ENCODE peak calls at places on chromosome 18, in eight cellular contexts. J, V, I, X, L, F, Z and Q are unnamed samples. For H3K9me2, the result is how much of the 10 kb centered on the place peaks cover.

GRCh38 chr18:48034651-48035555 is 104.4 kb upstream of the SMAD2 start:
- DNase-seq in V (no peak), L (no peak), Z (no peak), J (no peak), F (no peak), I (peak), X (no peak), Q (no peak)

GRCh38 chr18:41021089-41021488 is 933.9 kb upstream of the PIK3C3 start:
- DNase-seq in V (no peak), X (no peak), L (no peak), Z (no peak), J (no peak), I (no peak), F (no peak), Q (no peak)

GRCh38 chr18:67300498-67300897 is 216.0 kb downstream of the DSEL start:
- DNase-seq in F (no peak), X (no peak), L (peak), V (no peak), J (no peak), Z (no peak), I (no peak), Q (peak)

GRCh38 chr18:56246912-56247311 is 391.5 kb downstream of the TXNL1 start:
- DNase-seq in Z (no peak), I (no peak), L (no peak), F (no peak), J (no peak), X (no peak), V (no peak), Q (no peak)

GRCh38 chr18:74610216-74610615 is 12.5 kb downstream of the ZNF407 start:
- DNase-seq in X (no peak), I (no peak), J (no peak), F (no peak), V (no peak), L (no peak), Z (no peak), Q (no peak)

GRCh38 chr18:42131044-42131939 is 176.3 kb downstream of the PIK3C3 start:
- DNase-seq in F (no peak), J (no peak), L (no peak), Z (no peak), I (peak), X (no peak), V (no peak), Q (no peak)

GRCh38 chr18:58221060-58221725 is 177.2 kb downstream of the NEDD4L start:
- DNase-seq in I (no peak), V (peak), L (peak), X (peak), F (no peak), J (peak), Z (peak), Q (no peak)

GRCh38 chr18:49730951-49731391 is 82.4 kb downstream of the ACAA2 start:
- DNase-seq in V (peak), L (no peak), J (peak), F (no peak), I (no peak), X (no peak), Z (no peak), Q (no peak)

GRCh38 chr18:73564073-73564472 is 583.6 kb downstream of the FBXO15 start:
- DNase-seq in X (no peak), J (peak), Z (peak), F (no peak), L (no peak), V (no peak), I (no peak), Q (no peak)

GRCh38 chr18:36655894-36656293 is 172.9 kb downstream of the TPGS2 start:
- DNase-seq in Z (no peak), F (no peak), J (no peak), I (no peak), X (no peak), L (no peak), V (no peak), Q (no peak)

GRCh38 chr18:59621027-59621426 is 76.2 kb downstream of the CCBE1 start:
- DNase-seq in F (no peak), L (no peak), I (no peak), X (no peak), Z (peak), J (peak), V (peak), Q (no peak)

GRCh38 chr18:50240083-50240563 is 26.2 kb downstream of the CFAP53 start:
- DNase-seq in Z (peak), V (peak), I (no peak), L (no peak), J (peak), X (peak), F (no peak), Q (no peak)

GRCh38 chr18:48036191-48036590 is 105.7 kb upstream of the SMAD2 start:
- DNase-seq in L (no peak), X (no peak), V (no peak), F (no peak), J (no peak), I (no peak), Z (no peak), Q (no peak)

GRCh38 chr18:57974585-57974984 is 69.4 kb upstream of the NEDD4L start:
- DNase-seq in L (no peak), J (no peak), I (no peak), Z (no peak), V (no peak), X (no peak), F (no peak), Q (no peak)

GRCh38 chr18:40413160-40413559 is 1541.9 kb upstream of the PIK3C3 start:
- DNase-seq in Z (peak), J (peak), I (peak), F (no peak), X (no peak), L (peak), V (no peak), Q (no peak)

GRCh38 chr18:26405190-26405781 is 143.1 kb downstream of the KCTD1 start:
- DNase-seq in I (peak), F (peak), Z (peak), J (peak), V (peak), X (peak), L (peak), Q (peak)

GRCh38 chr18:79814373-79814772 is 16.6 kb downstream of the KCNG2 start:
- DNase-seq in X (no peak), V (no peak), J (no peak), F (no peak), L (no peak), Z (no peak), I (no peak), Q (no peak)
- H3K9me2 ChIP-seq in X (under half), V (under half), J (under half), F (under half), L (under half), Z (under half), I (under half), Q (under half)

DNA sequence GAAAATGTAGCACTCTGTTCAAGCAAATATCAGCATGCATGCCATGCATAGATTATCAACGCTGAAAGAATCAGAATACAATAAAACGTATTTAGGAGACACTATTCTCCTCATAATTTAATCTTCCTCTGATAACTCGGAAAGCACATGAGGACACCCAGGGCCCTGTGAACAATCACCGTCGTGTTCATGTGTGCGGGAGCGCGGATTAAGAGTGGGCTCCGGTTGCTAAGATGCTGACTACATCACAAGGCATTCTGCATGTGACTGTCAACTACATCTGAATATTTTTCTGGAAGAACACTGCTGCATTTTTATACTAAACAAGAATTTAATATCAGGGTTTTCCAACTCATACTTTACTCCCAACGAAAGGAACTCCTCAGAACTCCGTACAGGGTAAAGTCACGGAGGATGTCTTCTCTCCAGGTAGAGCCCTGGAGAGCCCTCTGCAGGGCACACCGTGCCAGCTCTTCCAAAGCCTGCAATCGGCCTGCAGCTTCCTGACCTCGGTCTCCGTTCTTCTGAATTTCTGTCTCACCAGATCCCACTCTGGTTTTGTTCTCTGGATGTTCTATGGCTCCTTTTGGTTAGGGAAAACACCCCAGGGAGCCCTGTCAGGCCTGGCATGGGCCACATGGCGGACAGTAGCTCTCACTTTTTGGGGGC is 59.6 kb downstream of the ZNF516 start:
- DNase-seq in Z (no peak), F (no peak), X (no peak), L (peak), J (no peak), V (no peak), I (no peak), Q (no peak)
- TF ChIP-seq CTCF in Z (peak), F (no peak), X (no peak), L (peak), J (no peak), V (no peak), I (no peak), Q (no peak)

GRCh38 chr18:10015288-10015701 is 101.5 kb downstream of the VAPA start:
- DNase-seq in X (no peak), L (no peak), Z (peak), V (no peak), F (no peak), J (peak), I (no peak), Q (no peak)
- H3K4me2 ChIP-seq in X (peak), L (no peak), Z (peak), V (peak), F (no peak), J (no peak), I (peak), Q (no peak)

DNA sequence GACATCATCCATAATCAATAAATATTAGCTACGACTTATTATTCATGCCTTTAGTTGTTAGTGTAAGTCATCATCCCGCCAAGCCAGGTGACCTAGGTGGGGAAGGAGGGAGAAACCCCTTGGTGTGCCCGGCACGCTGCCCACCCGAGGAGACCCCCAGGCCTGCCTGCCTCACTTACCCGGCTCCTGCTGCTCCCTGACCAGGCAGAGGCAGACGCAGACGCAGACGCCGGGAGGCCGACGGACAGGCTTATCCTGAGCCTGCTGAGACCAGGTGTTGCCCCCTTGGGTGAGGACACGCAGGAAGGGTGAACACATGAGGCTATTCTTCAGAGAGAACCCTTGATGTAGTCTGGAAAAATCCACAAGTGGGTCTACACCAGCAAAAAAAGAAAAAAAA is 401.8 kb downstream of the GALR1 start:
- DNase-seq in L (no peak), V (no peak), I (no peak), Z (no peak), J (no peak), X (no peak), F (no peak), Q (no peak)
- H3K9me2 ChIP-seq in L (under half), V (under half), I (under half), Z (under half), J (under half), X (under half), F (under half), Q (under half)

DNA sequence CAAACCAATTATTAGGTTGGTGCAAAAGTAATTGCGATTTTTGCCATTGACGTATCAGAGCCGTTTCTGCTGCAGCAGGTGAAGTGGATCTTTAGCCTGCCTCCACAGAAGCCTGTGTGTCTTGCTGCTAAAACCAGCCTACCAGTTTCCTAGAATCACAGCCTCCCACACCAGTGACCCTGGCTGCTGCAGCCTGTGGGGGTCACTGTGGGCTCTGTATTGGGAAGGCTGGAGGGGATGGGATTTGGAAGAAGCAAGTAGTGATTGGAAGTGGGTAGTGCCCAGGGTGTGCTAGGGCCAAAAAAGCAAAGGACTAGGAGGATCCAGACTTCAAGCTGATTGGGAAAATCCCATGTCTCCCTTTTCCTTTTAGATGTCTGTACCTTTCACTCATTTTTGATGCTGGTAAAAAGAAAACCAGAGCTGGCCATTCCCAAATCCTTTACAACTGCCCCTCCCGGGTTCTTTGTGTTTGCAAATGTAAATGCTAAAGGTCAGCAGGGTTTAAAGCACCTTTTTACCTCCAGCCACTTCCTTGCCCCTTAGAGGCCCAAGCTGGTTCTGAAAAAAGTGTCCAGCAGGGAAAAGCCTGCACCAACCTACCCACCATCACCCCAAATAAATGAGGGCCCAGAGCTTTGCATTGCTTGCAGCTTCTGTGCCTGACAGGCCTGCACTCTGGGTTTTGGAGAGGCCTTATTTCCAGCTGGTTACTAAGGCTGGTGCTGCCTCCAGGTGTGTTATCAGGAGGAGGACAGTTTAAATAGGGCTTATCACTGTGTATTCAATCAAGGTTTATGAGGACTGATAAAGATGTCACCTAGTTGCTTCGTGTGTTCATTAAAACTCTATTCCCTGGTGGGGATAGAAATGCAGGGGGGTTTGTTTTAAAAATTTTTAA is 172.0 kb downstream of the MIB1 start:
- DNase-seq in V (no peak), J (no peak), Z (peak), L (peak), F (no peak), I (no peak), X (no peak), Q (no peak)
- TF ChIP-seq CTCF in V (no peak), J (peak), Z (peak), L (peak), F (no peak), I (no peak), X (no peak), Q (no peak)

DNA sequence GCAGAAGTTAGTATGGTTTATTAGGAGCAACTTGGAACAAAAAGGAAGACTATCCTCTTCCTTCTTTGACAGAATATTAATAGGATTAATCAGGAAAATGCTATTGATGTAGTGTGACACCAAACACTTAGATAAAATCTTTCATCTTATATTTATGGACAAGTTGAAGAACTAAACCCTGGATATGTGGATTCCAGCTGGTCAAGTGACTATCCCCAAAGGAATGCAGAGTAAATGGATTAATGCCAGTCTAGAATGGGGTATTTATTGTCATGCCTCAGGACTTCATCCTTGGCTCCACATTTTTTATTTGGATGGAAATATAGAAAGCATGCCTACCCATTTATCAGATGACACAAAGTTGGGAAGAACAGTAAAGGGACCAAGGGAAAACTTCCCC is 124.0 kb upstream of the TTC39C start:
- DNase-seq in V (no peak), X (no peak), Z (peak), I (no peak), F (no peak), J (no peak), L (no peak), Q (no peak)
- H3K4me2 ChIP-seq in V (no peak), X (peak), Z (no peak), I (no peak), F (no peak), J (no peak), L (no peak), Q (no peak)

GRCh38 chr18:69686861-69687260 is 260.8 kb downstream of the CD226 start:
- DNase-seq in F (no peak), J (no peak), V (no peak), Z (no peak), X (no peak), I (no peak), L (no peak), Q (no peak)

GRCh38 chr18:69680128-69680527 is 267.5 kb downstream of the CD226 start:
- DNase-seq in F (no peak), Z (no peak), X (no peak), L (peak), V (no peak), I (no peak), J (no peak), Q (no peak)

GRCh38 chr18:69689081-69689759 is 258.5 kb downstream of the CD226 start:
- DNase-seq in X (no peak), F (no peak), L (no peak), Z (no peak), J (no peak), V (no peak), I (no peak), Q (no peak)

DNA sequence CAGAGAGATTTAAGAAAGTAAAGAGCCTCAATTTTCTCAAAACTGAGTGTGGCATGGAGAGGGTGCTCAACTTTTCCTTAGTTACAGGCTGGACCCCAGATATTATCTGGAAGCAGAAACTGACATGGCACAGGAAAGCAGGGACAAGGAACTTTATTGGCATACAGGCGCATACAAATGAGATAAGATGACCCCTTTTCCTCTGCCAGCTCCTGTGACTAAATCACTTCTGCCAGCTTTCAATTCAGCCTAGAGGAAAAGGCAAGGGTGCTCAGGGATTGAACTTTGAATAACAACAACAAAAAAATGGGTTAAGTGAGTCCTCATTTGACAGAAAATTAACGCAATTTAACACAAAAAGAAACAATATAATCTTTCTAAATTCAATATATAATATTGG is 262.9 kb downstream of the CD226 start:
- DNase-seq in X (no peak), F (no peak), I (no peak), Z (no peak), V (no peak), L (no peak), J (no peak), Q (no peak)
- H3K9me2 ChIP-seq in X (under half), F (under half), I (under half), Z (under half), V (under half), L (under half), J (under half), Q (under half)